ENCODE peak calls at places on chromosomes 3 and 15, in five cellular contexts. V is Calu3, L is GM10248, F is B cell, D is IMR-90. C is an unnamed sample.

GRCh38 chr15:66252411-66253295 is 897 bp downstream of the MEGF11 start:
- DNase-seq in D (no peak), F (peak), V (peak), L (peak), C (peak)

GRCh38 chr3:191066669-191067068 is 132.4 kb upstream of the OSTN start:
- DNase-seq in F (no peak), L (no peak), D (peak), V (no peak), C (no peak)

GRCh38 chr15:88448991-88449461 is 18.2 kb downstream of the MRPL46 start:
- DNase-seq in D (no peak), L (no peak), F (no peak), V (no peak), C (no peak)

GRCh38 chr15:40443846-40444245 is 3.1 kb downstream of the BAHD1 start:
- DNase-seq in D (no peak), F (no peak), L (no peak), V (no peak), C (no peak)

GRCh38 chr3:66532160-66532587 is 31.4 kb upstream of the LRIG1 start:
- DNase-seq in L (no peak), D (no peak), V (no peak), F (no peak), C (no peak)

GRCh38 chr3:48463703-48464102 is 17.2 kb downstream of the ATRIP start:
- DNase-seq in V (no peak), F (no peak), L (no peak), D (no peak), C (no peak)

GRCh38 chr3:111730143-111730542 is 128.9 kb upstream of the PHLDB2 start:
- DNase-seq in V (no peak), D (no peak), F (no peak), L (no peak), C (no peak)

GRCh38 chr3:79419222-79419621 is 348.6 kb downstream of the ROBO1 start:
- DNase-seq in V (no peak), L (no peak), D (no peak), F (no peak), C (no peak)

DNA sequence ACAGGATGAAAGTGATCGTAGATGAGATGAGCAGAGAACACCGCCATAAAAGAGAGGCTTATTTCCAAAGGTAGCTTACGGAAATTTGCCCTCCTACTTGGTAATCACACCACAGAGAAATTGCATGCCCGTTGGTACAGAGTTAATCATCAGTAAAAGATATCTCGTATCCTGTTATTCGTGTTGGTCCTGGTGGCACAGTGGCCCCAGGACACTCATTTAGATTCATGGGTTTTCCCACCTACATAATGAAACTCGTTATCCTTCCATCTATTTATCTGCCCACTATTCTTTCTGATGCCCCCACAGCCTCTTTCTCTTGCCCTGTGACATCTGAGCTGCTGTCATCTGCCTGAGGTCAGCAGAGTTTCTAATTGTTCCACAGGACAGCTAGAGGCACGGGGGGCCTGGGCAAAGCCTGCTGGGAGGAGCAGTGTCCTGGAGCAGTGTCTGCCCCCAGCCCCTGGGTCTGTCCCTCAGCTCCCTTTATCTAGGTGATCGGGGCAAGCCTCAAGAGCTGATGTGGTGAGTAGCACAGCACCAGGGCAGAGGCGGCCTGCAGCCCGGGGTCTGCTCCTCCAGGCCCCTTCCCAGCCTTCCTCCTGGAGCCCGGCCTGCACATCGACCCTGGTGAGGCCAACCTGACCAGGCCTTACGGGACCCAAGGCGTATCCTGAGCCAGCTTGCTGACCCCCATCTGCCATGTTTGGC is 42.2 kb downstream of the PXYLP1 start:
- DNase-seq in D (no peak), F (no peak), V (no peak), L (no peak), C (no peak)
- TF ChIP-seq CTCF in D (no peak), F (no peak), V (no peak), L (no peak), C (no peak)

DNA sequence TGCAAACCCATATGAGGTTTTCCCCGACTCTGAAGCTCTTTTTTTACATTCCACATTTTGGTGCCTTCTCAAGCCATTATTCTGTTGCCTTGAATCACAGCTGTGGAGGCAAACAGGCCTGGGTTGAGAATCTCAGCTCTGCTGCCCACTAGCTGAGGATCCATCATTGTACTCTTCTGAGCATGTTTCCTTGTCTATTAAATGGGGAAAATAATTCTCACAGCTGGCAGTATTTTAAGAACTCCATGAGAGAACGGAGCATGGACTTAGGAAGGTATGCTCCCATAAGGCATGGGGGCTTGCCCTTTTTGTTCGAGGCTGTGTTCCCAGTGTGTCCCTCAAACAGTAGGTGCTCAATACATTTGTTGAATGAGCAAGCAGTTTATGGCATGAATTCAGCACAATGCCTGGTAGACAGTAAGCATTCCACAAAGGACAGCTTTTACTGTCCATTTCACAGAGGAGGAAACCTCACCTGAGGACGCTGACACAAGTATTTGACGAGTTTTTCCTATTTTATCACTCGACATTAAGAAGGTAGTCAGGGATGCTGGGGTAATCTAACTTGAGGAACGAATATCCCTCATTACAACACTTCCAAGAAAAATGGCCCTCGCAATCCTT is 2.2 kb upstream of the PTPRG start:
- DNase-seq in F (no peak), L (no peak), V (no peak), D (no peak), C (no peak)
- TF ChIP-seq CTCF in F (no peak), L (no peak), V (no peak), D (no peak), C (no peak)

GRCh38 chr3:176814252-176814651 is 383.0 kb downstream of the TBL1XR1 start:
- DNase-seq in D (peak), L (peak), F (no peak), V (peak), C (peak)
- TF ChIP-seq CTCF in D (peak), L (peak), F (no peak), V (peak), C (peak)

DNA sequence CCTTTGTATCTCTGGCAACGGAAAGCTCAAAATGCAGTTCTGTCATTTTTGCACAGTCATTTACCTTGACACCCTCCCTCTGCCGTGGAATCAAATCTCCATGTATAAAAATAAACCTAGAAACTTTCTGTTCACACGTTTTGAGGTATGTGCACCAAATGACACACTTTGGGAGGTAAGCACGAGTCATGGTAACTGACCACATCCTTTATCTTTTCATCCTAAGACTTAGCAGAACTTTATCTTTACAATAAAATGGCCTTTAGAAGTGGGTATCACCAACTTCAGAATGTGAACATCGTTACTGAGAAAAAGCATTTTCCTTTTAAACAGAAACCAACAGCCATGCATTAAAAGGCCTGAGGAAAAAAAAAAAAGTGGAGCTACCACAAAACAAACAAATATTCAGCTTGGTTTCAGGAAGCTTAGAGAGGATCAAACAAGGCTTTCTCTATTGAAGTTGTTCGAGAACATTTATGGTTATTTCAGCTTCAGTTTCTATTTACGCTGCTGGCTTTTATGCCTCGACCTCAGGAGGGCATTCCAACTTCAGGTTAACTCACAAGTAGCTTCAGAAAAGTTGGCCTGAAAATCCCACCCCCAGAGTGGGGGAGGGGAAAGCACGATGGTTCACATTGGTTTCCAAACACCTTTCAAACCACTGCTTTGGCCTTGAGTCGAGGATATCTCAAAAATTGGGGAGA is 171.1 kb upstream of the ICE2 start:
- DNase-seq in D (peak), L (no peak), V (no peak), F (no peak), C (peak)
- TF ChIP-seq CTCF in D (no peak), L (no peak), V (no peak), F (no peak), C (no peak)

GRCh38 chr3:2823016-2823415 is 287.2 kb downstream of the IL5RA start:
- DNase-seq in L (no peak), V (no peak), D (no peak), F (no peak), C (no peak)
- TF ChIP-seq CTCF in L (no peak), V (no peak), D (no peak), F (no peak), C (no peak)

GRCh38 chr3:169390310-169390731 is 273.2 kb downstream of the MECOM start:
- DNase-seq in L (no peak), F (no peak), V (peak), D (no peak), C (no peak)
- TF ChIP-seq CTCF in L (no peak), F (no peak), V (peak), D (no peak), C (no peak)

GRCh38 chr3:98967758-98968157 is 66.3 kb upstream of the DCBLD2 start:
- DNase-seq in L (no peak), F (no peak), V (no peak), D (no peak), C (no peak)

GRCh38 chr3:98971183-98971681 is 69.7 kb upstream of the DCBLD2 start:
- DNase-seq in D (peak), F (no peak), V (peak), L (no peak), C (no peak)

GRCh38 chr3:98968347-98968746 is 66.9 kb upstream of the DCBLD2 start:
- DNase-seq in L (no peak), D (no peak), F (no peak), V (no peak), C (no peak)

GRCh38 chr3:98968824-98969223 is 67.3 kb upstream of the DCBLD2 start:
- DNase-seq in D (no peak), L (no peak), F (no peak), V (no peak), C (no peak)

GRCh38 chr3:98969295-98969694 is 67.8 kb upstream of the DCBLD2 start:
- DNase-seq in V (no peak), L (no peak), D (no peak), F (no peak), C (no peak)
- TF ChIP-seq CTCF in V (no peak), L (no peak), D (no peak), F (no peak), C (no peak)

GRCh38 chr15:85581495-85581894 is 201.1 kb downstream of the AKAP13 start:
- DNase-seq in L (no peak), D (no peak), V (peak), F (peak), C (no peak)
- TF ChIP-seq CTCF in L (no peak), D (no peak), V (no peak), F (no peak), C (no peak)

DNA sequence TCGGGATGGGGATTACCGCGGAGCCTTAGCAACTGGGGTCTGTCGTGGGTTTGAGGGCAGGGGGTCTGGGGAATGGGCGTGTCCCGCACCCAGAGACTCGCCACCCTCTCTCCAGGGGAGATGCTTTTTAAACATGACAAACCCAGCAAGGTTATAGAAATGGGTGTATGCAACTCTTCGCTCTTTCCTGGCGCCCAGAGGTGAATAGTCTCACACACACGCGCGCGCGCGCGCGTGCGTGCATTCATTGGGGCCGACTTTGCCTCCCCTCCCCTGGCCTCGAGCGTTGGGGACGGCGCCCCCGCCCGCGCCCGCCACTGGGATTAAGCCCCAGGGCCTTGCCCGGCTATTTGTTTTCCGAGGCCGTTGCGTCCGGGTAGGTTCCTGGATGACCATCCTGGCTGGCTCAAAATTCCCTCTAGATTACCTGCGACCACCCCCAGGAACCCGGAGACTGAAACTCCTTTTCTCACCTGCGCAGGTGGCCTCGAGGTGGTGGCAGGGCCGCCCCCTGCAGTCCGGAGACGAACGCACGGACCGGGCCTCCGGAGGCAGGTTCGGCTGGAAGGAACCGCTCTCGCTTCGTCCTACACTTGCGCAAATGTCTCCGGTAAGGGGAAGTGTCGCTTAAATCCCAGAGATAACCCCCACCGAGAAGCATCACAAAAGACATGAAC is 777 bp downstream of the GPR160 start:
- DNase-seq in D (no peak), L (peak), F (peak), V (peak), C (peak)
- TF ChIP-seq CTCF in D (no peak), L (peak), F (peak), V (peak), C (no peak)

GRCh38 chr15:43370975-43371974 is at the start of the genes TUBGCP4 and ZSCAN29:
- DNase-seq in D (peak), L (peak), F (peak), V (peak), C (peak)
- TF ChIP-seq CTCF in D (no peak), L (peak), F (peak), V (no peak), C (peak)

C was measured in GM13976.